ENCODE peak calls at places on chromosomes 16 and 17, in ten cellular contexts. J, R, N, G, O, M, Y, Z, C and E are unnamed samples.
A peak's percentile ranks its signal among the peaks of the same experiment; 100 is the strongest.

GRCh38 chr17:62725791-62726249 is 82.3 kb downstream of the MARCHF10 start:
- DNase-seq in J (no peak), R (no peak), N (no peak), G (no peak), O (no peak), M (no peak), Y (no peak), Z (no peak), C (no peak), E (no peak)

GRCh38 chr17:50180066-50180465 is 14.3 kb downstream of the SGCA start:
- DNase-seq in J (no peak), R (no peak), N (no peak), G (peak; percentile 37), O (no peak), M (no peak), Y (no peak), Z (no peak), C (peak; percentile 9), E (no peak)

GRCh38 chr17:28810437-28810836 is 32.2 kb downstream of the FAM222B start:
- DNase-seq in J (no peak), R (no peak), N (no peak), G (no peak), O (no peak), M (no peak), Y (no peak), Z (no peak), C (no peak), E (no peak)

GRCh38 chr17:48995871-48996695 is 1.1 kb upstream of the IGF2BP1 start:
- DNase-seq in J (no peak), R (peak; percentile 8), N (no peak), G (no peak), O (no peak), M (no peak), Y (no peak), Z (peak; percentile 35), C (no peak), E (no peak)

GRCh38 chr17:7590743-7591142 is 849 bp upstream of the SOX15 start:
- DNase-seq in J (no peak), R (no peak), N (no peak), G (no peak), O (no peak), M (no peak), Y (no peak), Z (no peak), C (no peak), E (no peak)

GRCh38 chr17:8420041-8420934 is 15.4 kb upstream of the NDEL1 start:
- DNase-seq in J (peak; percentile 68), R (no peak), N (peak; percentile 47), G (no peak), O (peak; percentile 55), M (peak; percentile 45), Y (no peak), Z (no peak), C (peak; percentile 36), E (no peak)

GRCh38 chr17:19024101-19025078 is 19.8 kb upstream of the FAM83G start:
- DNase-seq in J (peak; percentile 40), R (no peak), N (peak; percentile 6), G (peak; percentile 37), O (no peak), M (no peak), Y (no peak), Z (no peak), C (peak; percentile 11), E (no peak)

GRCh38 chr16:66408181-66409048 is 18.7 kb upstream of the BEAN1 start:
- DNase-seq in J (no peak), R (peak; percentile 55), N (peak; percentile 42), G (no peak), O (no peak), M (peak; percentile 44), Y (peak; percentile 48), Z (peak; percentile 26), C (no peak), E (no peak)

GRCh38 chr17:330993-331701 is 21.5 kb downstream of the RPH3AL start:
- DNase-seq in J (peak; percentile 88), R (peak; percentile 33), N (peak; percentile 81), G (peak; percentile 70), O (peak; percentile 44), M (no peak), Y (no peak), Z (peak; percentile 82), C (peak; percentile 67), E (no peak)

GRCh38 chr16:85031451-85031850 is 3.9 kb downstream of the KIAA0513 start:
- DNase-seq in J (no peak), R (no peak), N (no peak), G (no peak), O (no peak), M (no peak), Y (no peak), Z (no peak), C (no peak), E (no peak)

GRCh38 chr16:1003551-1004347 is 22.2 kb downstream of the SOX8 start:
- DNase-seq in J (no peak), R (peak; percentile 66), N (no peak), G (no peak), O (no peak), M (no peak), Y (no peak), Z (no peak), C (no peak), E (no peak)

GRCh38 chr16:16158741-16159374 is 64.4 kb downstream of the ABCC6 start:
- DNase-seq in J (no peak), R (no peak), N (no peak), G (no peak), O (no peak), M (no peak), Y (no peak), Z (no peak), C (no peak), E (no peak)

GRCh38 chr17:68568581-68568980 is 32.6 kb downstream of the FAM20A start:
- DNase-seq in J (no peak), R (no peak), N (no peak), G (no peak), O (no peak), M (no peak), Y (no peak), Z (no peak), C (no peak), E (no peak)

GRCh38 chr16:11639925-11640899 is 28.0 kb upstream of the SNN start:
- DNase-seq in J (peak; percentile 92), R (no peak), N (peak; percentile 83), G (peak; percentile 86), O (peak; percentile 93), M (peak; percentile 90), Y (peak; percentile 99), Z (peak; percentile 82), C (peak; percentile 86), E (no peak)

GRCh38 chr16:51119576-51120288 is 31.3 kb downstream of the SALL1 start:
- DNase-seq in J (no peak), R (no peak), N (no peak), G (no peak), O (peak; percentile 53), M (no peak), Y (no peak), Z (no peak), C (no peak), E (no peak)

GRCh38 chr16:31331141-31331764 is 23.7 kb upstream of the ITGAX start:
- DNase-seq in J (no peak), R (no peak), N (no peak), G (no peak), O (no peak), M (no peak), Y (no peak), Z (no peak), C (no peak), E (no peak)

GRCh38 chr17:64156670-64157069 is 26.7 kb upstream of the ERN1 start:
- DNase-seq in J (no peak), R (no peak), N (no peak), G (no peak), O (no peak), M (no peak), Y (no peak), Z (no peak), C (peak; percentile 50), E (no peak)

GRCh38 chr17:77174928-77175720 is 34.4 kb downstream of the SEC14L1 start:
- DNase-seq in J (no peak), R (no peak), N (no peak), G (no peak), O (no peak), M (no peak), Y (no peak), Z (peak; percentile 84), C (no peak), E (no peak)
- H3K9me3 ChIP-seq in J (no peaks in the 10 kb centered on the region), R (peaks cover 13% of the 10 kb centered on the region), N (peaks cover 25% of the 10 kb centered on the region), G (peaks cover 21% of the 10 kb centered on the region), O (no peaks in the 10 kb centered on the region), M (peaks cover 15% of the 10 kb centered on the region), Y (peaks cover 23% of the 10 kb centered on the region), Z (no peaks in the 10 kb centered on the region), C (peaks cover 19% of the 10 kb centered on the region), E (peaks cover 9% of the 10 kb centered on the region)

DNA sequence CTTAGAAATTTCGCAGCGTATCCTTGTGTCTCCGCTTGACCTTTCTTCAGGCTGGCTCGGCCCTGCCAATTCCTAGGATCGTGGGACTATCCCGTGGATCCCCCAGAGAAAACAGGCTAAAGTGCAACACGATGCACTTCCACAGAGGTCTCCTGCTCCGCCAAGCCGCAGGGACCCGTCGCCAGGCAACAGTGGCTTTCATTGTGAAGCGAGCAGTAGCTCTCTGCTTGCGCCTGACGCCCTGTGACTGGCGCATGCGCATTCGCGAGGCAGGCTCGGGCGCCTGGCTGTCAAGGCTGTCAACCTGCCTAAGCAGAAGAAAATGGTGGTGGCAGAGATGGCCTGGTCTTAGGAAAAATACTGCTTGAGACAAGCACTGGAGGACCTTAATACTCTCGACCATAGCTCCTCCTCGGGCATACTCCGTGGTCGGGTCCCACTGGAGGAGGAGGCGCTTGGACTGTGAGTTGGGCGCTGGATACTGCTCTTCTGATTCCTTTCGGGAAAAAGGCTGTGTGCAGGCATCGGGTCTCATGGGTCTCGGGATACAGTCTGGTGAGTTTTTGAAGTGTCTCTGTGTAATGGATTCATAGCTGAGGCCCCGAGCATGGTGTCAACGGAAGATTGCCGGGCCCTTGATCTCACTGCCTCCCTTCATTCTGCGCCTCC is 2336.1 kb downstream of the TP53TG3F start:
- DNase-seq in J (peak; percentile 23), R (no peak), N (no peak), G (peak; percentile 63), O (no peak), M (no peak), Y (no peak), Z (peak; percentile 65), C (no peak), E (no peak)
- H3K9me3 ChIP-seq in J (no peaks in the 10 kb centered on the region), R (peaks cover 15% of the 10 kb centered on the region), N (peaks cover 4% of the 10 kb centered on the region), G (peaks cover 65% of the 10 kb centered on the region), O (no peaks in the 10 kb centered on the region), M (peaks cover 5% of the 10 kb centered on the region), Y (peaks cover 61% of the 10 kb centered on the region), Z (no peaks in the 10 kb centered on the region), C (no peaks in the 10 kb centered on the region), E (peaks cover 2% of the 10 kb centered on the region)

DNA sequence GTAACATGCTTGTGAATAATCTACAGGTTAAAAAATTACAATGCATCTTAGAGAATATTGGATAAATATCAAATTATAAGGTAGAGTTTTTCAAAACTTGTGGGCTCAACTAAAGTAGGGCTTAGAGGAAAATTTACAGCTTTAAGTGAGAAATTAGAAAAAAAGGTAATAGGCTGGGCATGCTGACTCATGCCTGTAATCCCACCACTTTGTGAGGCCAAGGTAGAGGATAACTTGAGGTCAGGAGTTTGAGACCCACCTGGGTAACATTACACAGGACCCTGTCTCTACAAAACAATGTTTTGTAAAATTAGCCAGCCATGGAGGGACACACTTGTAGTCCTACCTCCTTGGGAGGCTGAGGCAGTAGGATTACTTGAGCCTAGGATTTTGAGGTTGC is 4.5 kb downstream of the ATF7IP2 start:
- DNase-seq in J (no peak), R (no peak), N (no peak), G (no peak), O (no peak), M (no peak), Y (no peak), Z (no peak), C (no peak), E (no peak)
- H3K9me3 ChIP-seq in J (no peaks in the 10 kb centered on the region), R (no peaks in the 10 kb centered on the region), N (no peaks in the 10 kb centered on the region), G (no peaks in the 10 kb centered on the region), O (no peaks in the 10 kb centered on the region), M (no peaks in the 10 kb centered on the region), Y (peaks cover 8% of the 10 kb centered on the region), Z (no peaks in the 10 kb centered on the region), C (no peaks in the 10 kb centered on the region), E (no peaks in the 10 kb centered on the region)

GRCh38 chr16:35598696-35599332 is 2139.4 kb downstream of the TP53TG3F start:
- DNase-seq in J (no peak), R (no peak), N (no peak), G (no peak), O (no peak), M (no peak), Y (no peak), Z (no peak), C (no peak), E (no peak)
- H3K9me3 ChIP-seq in J (no peaks in the 10 kb centered on the region), R (no peaks in the 10 kb centered on the region), N (no peaks in the 10 kb centered on the region), G (peaks cover 18% of the 10 kb centered on the region), O (no peaks in the 10 kb centered on the region), M (no peaks in the 10 kb centered on the region), Y (peaks cover 18% of the 10 kb centered on the region), Z (no peaks in the 10 kb centered on the region), C (no peaks in the 10 kb centered on the region), E (no peaks in the 10 kb centered on the region)